ENCODE peak calls at places on chromosomes 3 and 15, in ten cellular contexts. J, V, X, Q, M, I, K, T, E and H are unnamed samples.
A peak's percentile ranks its signal among the peaks of the same experiment; 100 is the strongest.

GRCh38 chr3:99548674-99549073 is 89.7 kb upstream of the COL8A1 start:
- DNase-seq in J (no peak), V (no peak), X (no peak), Q (peak; percentile 32), M (no peak), I (no peak), K (no peak), T (no peak), E (no peak), H (no peak)

GRCh38 chr3:177425042-177425441 is 227.8 kb upstream of the TBL1XR1 start:
- DNase-seq in J (no peak), V (no peak), X (no peak), Q (no peak), M (no peak), I (no peak), K (no peak), T (no peak), E (no peak), H (no peak)

GRCh38 chr3:111700054-111700453 is 104.9 kb upstream of the ZBED2 start:
- DNase-seq in J (no peak), V (no peak), X (no peak), Q (no peak), M (no peak), I (no peak), K (no peak), T (no peak), E (no peak), H (no peak)

GRCh38 chr3:50316657-50317242 is 5.8 kb downstream of the HYAL2 start:
- DNase-seq in J (peak; percentile 75), V (peak; percentile 92), X (no peak), Q (no peak), M (no peak), I (no peak), K (no peak), T (no peak), E (no peak), H (no peak)

GRCh38 chr15:90667063-90667754 is 49.9 kb upstream of the BLM start:
- DNase-seq in J (no peak), V (no peak), X (peak; percentile 21), Q (no peak), M (no peak), I (no peak), K (no peak), T (no peak), E (no peak), H (no peak)

GRCh38 chr15:98614681-98615080 is 33.7 kb upstream of the IGF1R start:
- DNase-seq in J (no peak), V (peak; percentile 12), X (no peak), Q (no peak), M (no peak), I (no peak), K (no peak), T (no peak), E (no peak), H (no peak)

GRCh38 chr3:126270145-126270811 is 86.9 kb downstream of the KLF15 start:
- DNase-seq in J (no peak), V (peak; percentile 28), X (peak; percentile 47), Q (peak; percentile 54), M (no peak), I (peak; percentile 74), K (no peak), T (peak; percentile 23), E (no peak), H (no peak)

GRCh38 chr3:31610700-31611275 is 78.1 kb downstream of the STT3B start:
- DNase-seq in J (no peak), V (peak; percentile 54), X (peak; percentile 63), Q (peak; percentile 71), M (peak; percentile 28), I (peak; percentile 63), K (no peak), T (no peak), E (no peak), H (no peak)

GRCh38 chr3:170532573-170532972 is 53.3 kb downstream of the SLC7A14 start:
- DNase-seq in J (no peak), V (no peak), X (no peak), Q (no peak), M (no peak), I (no peak), K (no peak), T (no peak), E (no peak), H (no peak)

GRCh38 chr15:46413799-46414198 is 779.0 kb downstream of the SQOR start:
- DNase-seq in J (peak; percentile 66), V (peak; percentile 75), X (peak; percentile 45), Q (no peak), M (no peak), I (no peak), K (no peak), T (no peak), E (no peak), H (no peak)

GRCh38 chr15:74397239-74398068 is 30.0 kb upstream of the CYP11A1 start:
- DNase-seq in J (peak; percentile 41), V (peak; percentile 75), X (no peak), Q (no peak), M (no peak), I (no peak), K (no peak), T (no peak), E (no peak), H (no peak)